ENCODE peak calls at places on chromosomes 16 and 17, in five cellular contexts. D is NCI-H1436; S is thoracic aorta; H is NCI-H2081 treated with DMSO at 0.1 percent for 48 hours; N is stimulated activated effector memory CD8-positive, alpha-beta T cell treated with anti-CD3 and anti-CD28 coated beads, Interleukin-12 subunit alpha, Interleukin-12 subunit beta, amount 100 ng/mL, for 72 hours. P is an unnamed sample.

GRCh38 chr17:35607239-35607817 is 20.2 kb downstream of the AP2B1 start:
- DNase-seq in D (no peak), H (no peak), S (no peak), N (no peak), P (no peak)

GRCh38 chr17:80260791-80261158 is at the start of gene RNF213:
- DNase-seq in D (peak; percentile 61), H (no peak), N (peak; percentile 84), S (no peak), P (peak; percentile 63)

GRCh38 chr17:42276359-42276608 is at the start of gene STAT5B:
- DNase-seq in D (peak; percentile 62), N (peak; percentile 82), H (no peak), S (no peak), P (peak; percentile 73)

GRCh38 chr17:39863918-39864746 is at the start of gene IKZF3:
- DNase-seq in D (peak; percentile 0), S (no peak), N (peak; percentile 90), H (peak; percentile 26), P (peak; percentile 82)

GRCh38 chr17:48611213-48611612 is 396 bp upstream of the HOXB7 start:
- DNase-seq in H (no peak), D (no peak), S (no peak), N (no peak), P (no peak)

GRCh38 chr16:66523861-66524354 is 26.0 kb downstream of the TK2 start:
- DNase-seq in N (peak; percentile 62), S (no peak), D (no peak), H (no peak), P (peak; percentile 58)

GRCh38 chr16:52099382-52099781 is 447.6 kb downstream of the TOX3 start:
- DNase-seq in N (no peak), D (no peak), S (no peak), H (no peak), P (no peak)

GRCh38 chr17:82088838-82089722 is 9.0 kb downstream of the FASN start:
- DNase-seq in H (no peak), S (no peak), N (no peak), D (no peak), P (no peak)

GRCh38 chr17:74446551-74447500 is 14.9 kb downstream of the GPRC5C start:
- DNase-seq in H (no peak), S (peak; percentile 82), N (no peak), D (no peak), P (no peak)

GRCh38 chr16:12235110-12235509 is 258.6 kb downstream of the SNX29 start:
- DNase-seq in D (no peak), N (no peak), H (no peak), S (no peak), P (no peak)

GRCh38 chr17:49944451-49944850 is 24.5 kb upstream of the DLX4 start:
- DNase-seq in S (no peak), D (peak; percentile 73), H (no peak), N (no peak), P (no peak)

GRCh38 chr16:88613911-88614817 is 24.2 kb upstream of the IL17C start:
- DNase-seq in N (no peak), S (no peak), D (no peak), H (no peak), P (no peak)

GRCh38 chr16:89581861-89582563 is 6.5 kb downstream of the CPNE7 start:
- DNase-seq in H (peak; percentile 26), N (no peak), D (no peak), S (no peak), P (no peak)

P was measured in CD4-positive, alpha-beta memory T cell.